ENCODE peak calls at places on chromosome 5, in seven cellular contexts. J, I, B, K, S, X and F are unnamed samples.

GRCh38 chr5:73119492-73120157 is 750 bp upstream of the TMEM171 start:
- DNase-seq in J (peak; percentile 54), I (no peak), B (no peak), K (no peak), S (no peak), X (peak; percentile 23), F (no peak)

GRCh38 chr5:180161420-180162303 is 47.3 kb downstream of the RASGEF1C start:
- DNase-seq in J (no peak), I (no peak), B (no peak), K (no peak), S (no peak), X (no peak), F (no peak)

GRCh38 chr5:36055984-36056383 is 10.7 kb downstream of the UGT3A2 start:
- DNase-seq in J (no peak), I (no peak), B (no peak), K (no peak), S (no peak), X (no peak), F (no peak)

GRCh38 chr5:93069276-93069675 is 511.7 kb downstream of the NR2F1-AS1 start:
- DNase-seq in J (no peak), I (no peak), B (no peak), K (no peak), S (no peak), X (no peak), F (no peak)

GRCh38 chr5:147055304-147055826 is 176.8 kb upstream of the PPP2R2B start:
- DNase-seq in J (no peak), I (no peak), B (no peak), K (no peak), S (no peak), X (no peak), F (no peak)

GRCh38 chr5:7849531-7850240 is 1.2 kb downstream of the CFAP90 start:
- DNase-seq in J (no peak), I (no peak), B (peak; percentile 26), K (no peak), S (peak; percentile 63), X (no peak), F (no peak)

GRCh38 chr5:73120222-73121108 is at the start of gene TMEM171:
- DNase-seq in J (peak; percentile 52), I (no peak), B (no peak), K (no peak), S (no peak), X (peak; percentile 45), F (no peak)

GRCh38 chr5:107869459-107870115 is 198.8 kb upstream of the EFNA5 start:
- DNase-seq in J (peak; percentile 93), I (peak; percentile 32), B (no peak), K (no peak), S (no peak), X (no peak), F (no peak)

GRCh38 chr5:116454417-116454927 is 120.2 kb downstream of the SEMA6A start:
- DNase-seq in J (no peak), I (peak; percentile 96), B (no peak), K (peak; percentile 84), S (no peak), X (no peak), F (peak; percentile 38)

GRCh38 chr5:170522211-170523128 is 18.6 kb downstream of the KCNIP1 start:
- DNase-seq in J (peak; percentile 48), I (no peak), B (no peak), K (no peak), S (no peak), X (no peak), F (no peak)

GRCh38 chr5:173012882-173013281 is 29.3 kb downstream of the ATP6V0E1 start:
- DNase-seq in J (no peak), I (no peak), B (no peak), K (no peak), S (no peak), X (peak; percentile 36), F (no peak)

GRCh38 chr5:151020304-151021031 is at the start of gene GPX3:
- DNase-seq in J (peak; percentile 67), I (no peak), B (peak; percentile 84), K (no peak), S (peak; percentile 93), X (peak; percentile 96), F (no peak)

GRCh38 chr5:136802382-136802781 is 437.0 kb upstream of the TRPC7 start:
- DNase-seq in J (peak; percentile 51), I (no peak), B (no peak), K (no peak), S (no peak), X (no peak), F (no peak)

GRCh38 chr5:168985454-168985853 is 315.5 kb downstream of the SLIT3 start:
- DNase-seq in J (no peak), I (no peak), B (no peak), K (no peak), S (no peak), X (no peak), F (no peak)

GRCh38 chr5:156774273-156774672 is 75.8 kb upstream of the PPP1R2B start:
- DNase-seq in J (no peak), I (no peak), B (no peak), K (no peak), S (no peak), X (no peak), F (no peak)

GRCh38 chr5:138926688-138927448 is 51.7 kb upstream of the LRRTM2 start:
- DNase-seq in J (no peak), I (no peak), B (no peak), K (no peak), S (no peak), X (no peak), F (no peak)

GRCh38 chr5:116424258-116424615 is 150.4 kb downstream of the SEMA6A start:
- DNase-seq in J (peak; percentile 71), I (no peak), B (no peak), K (no peak), S (no peak), X (no peak), F (no peak)

GRCh38 chr5:96050273-96050880 is 88.7 kb upstream of the ELL2 start:
- DNase-seq in J (no peak), I (no peak), B (no peak), K (no peak), S (no peak), X (no peak), F (no peak)

GRCh38 chr5:181194489-181195248 is 10.3 kb downstream of the TRIM7 start:
- DNase-seq in J (no peak), I (no peak), B (no peak), K (no peak), S (no peak), X (peak; percentile 48), F (no peak)

GRCh38 chr5:80076131-80077101 is 41.3 kb downstream of the THBS4 start:
- DNase-seq in J (no peak), I (no peak), B (no peak), K (no peak), S (no peak), X (no peak), F (no peak)

GRCh38 chr5:108472237-108472636 is 90.3 kb upstream of the FBXL17 start:
- DNase-seq in J (peak; percentile 14), I (no peak), B (no peak), K (no peak), S (no peak), X (no peak), F (no peak)

GRCh38 chr5:43041669-43042175 is 1.6 kb upstream of the ANXA2R start:
- DNase-seq in J (peak; percentile 65), I (no peak), B (no peak), K (peak; percentile 63), S (no peak), X (peak; percentile 53), F (no peak)

GRCh38 chr5:177598477-177598876 is 1.5 kb upstream of the B4GALT7 start:
- DNase-seq in J (peak; percentile 16), I (no peak), B (no peak), K (no peak), S (no peak), X (no peak), F (no peak)
- TF ChIP-seq CTCF in J (no peak), I (no peak), B (no peak), K (no peak), S (no peak), X (no peak), F (no peak)

GRCh38 chr5:399296-400281 is 43.4 kb upstream of the EXOC3 start:
- DNase-seq in J (no peak), I (peak; percentile 88), B (peak; percentile 97), K (peak; percentile 24), S (peak; percentile 40), X (peak; percentile 89), F (peak; percentile 68)

GRCh38 chr5:401216-402034 is 41.6 kb upstream of the EXOC3 start:
- DNase-seq in J (no peak), I (no peak), B (peak; percentile 19), K (no peak), S (no peak), X (no peak), F (no peak)

GRCh38 chr5:398475-399295 is 44.3 kb upstream of the EXOC3 start:
- DNase-seq in J (no peak), I (no peak), B (peak; percentile 33), K (no peak), S (no peak), X (no peak), F (no peak)

GRCh38 chr5:402615-403359 is 40.2 kb upstream of the EXOC3 start:
- DNase-seq in J (no peak), I (no peak), B (peak; percentile 2), K (no peak), S (no peak), X (no peak), F (peak; percentile 86)

DNA sequence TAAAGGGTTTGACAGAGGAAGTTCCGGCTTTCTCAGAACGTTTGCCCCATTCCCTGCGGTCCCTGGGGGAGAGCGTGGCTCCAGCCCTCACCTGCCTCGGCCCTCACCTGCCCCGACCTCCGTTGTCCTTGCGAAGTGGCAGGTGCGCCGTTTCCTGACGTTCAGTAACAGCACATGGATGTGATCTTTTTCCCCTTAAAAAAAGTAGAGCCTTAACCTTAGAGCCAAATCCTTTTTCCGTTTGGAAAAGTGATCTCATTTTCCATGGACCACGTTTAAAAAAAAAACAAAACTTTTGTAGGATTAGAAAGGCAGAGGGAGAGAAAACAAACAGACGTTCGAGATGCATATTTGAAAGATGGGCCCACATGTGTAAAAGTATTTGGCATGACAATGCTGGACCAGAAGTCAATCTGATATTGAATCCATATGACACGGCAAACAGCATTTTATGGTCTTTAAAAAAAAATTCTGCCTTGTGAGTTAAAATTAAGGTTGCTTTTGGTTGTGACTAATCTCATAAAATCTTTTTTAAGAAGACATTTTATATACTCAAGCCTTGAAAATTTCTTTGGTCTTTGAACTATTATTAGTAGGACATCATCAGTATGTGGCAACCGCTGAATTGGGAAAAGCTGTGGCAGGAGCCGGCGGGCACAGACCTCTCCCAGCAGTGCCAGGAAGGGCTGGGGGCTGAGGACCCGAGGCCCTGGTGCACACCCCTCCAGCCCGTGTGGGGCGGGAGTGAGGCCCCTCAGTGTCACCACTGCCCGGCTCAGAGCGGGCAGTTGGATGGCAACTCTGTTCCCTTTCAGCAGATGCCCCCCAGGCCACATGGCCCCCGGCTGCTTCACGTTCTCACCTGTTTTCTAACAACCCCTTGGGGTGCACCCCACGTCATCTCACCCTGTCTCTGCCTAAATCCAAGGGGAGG is 42.4 kb upstream of the EXOC3 start:
- DNase-seq in J (no peak), I (peak; percentile 93), B (peak; percentile 16), K (no peak), S (no peak), X (no peak), F (no peak)
- H3K4me3 ChIP-seq in J (no peak overlapping the region), I (peak overlapping the region; percentile 38), B (no peak overlapping the region), K (no peak overlapping the region), S (no peak overlapping the region), X (peak overlapping the region; percentile 10), F (no peak overlapping the region)

GRCh38 chr5:141330299-141331080 is at the start of gene PCDHGA1:
- DNase-seq in J (peak; percentile 40), I (no peak), B (no peak), K (peak; percentile 70), S (peak; percentile 31), X (no peak), F (no peak)
- TF ChIP-seq CTCF in J (peak; percentile 36), I (peak; percentile 48), B (no peak), K (peak; percentile 74), S (peak; percentile 42), X (peak; percentile 50), F (peak; percentile 35)

GRCh38 chr5:176450077-176450476 is 1.9 kb downstream of the FAF2 start:
- DNase-seq in J (no peak), I (no peak), B (no peak), K (no peak), S (no peak), X (no peak), F (no peak)
- H3K4me3 ChIP-seq in J (no peak overlapping the region), I (peak overlapping the region; percentile 98), B (no peak overlapping the region), K (no peak overlapping the region), S (no peak overlapping the region), X (peak overlapping the region; percentile 91), F (no peak overlapping the region)